ENCODE peak calls at places on chromosome 10, in seven cellular contexts. K, I, W, Z, X, R and V are unnamed samples.

GRCh38 chr10:82882722-82883121 is 1007.7 kb downstream of the NRG3 start:
- DNase-seq in Z (no peak), X (no peak), I (no peak), K (no peak), W (no peak), R (no peak), V (no peak)

GRCh38 chr10:101112799-101113594 is 18.1 kb upstream of the TLX1 start:
- DNase-seq in K (no peak), Z (no peak), X (no peak), W (peak), R (no peak), I (no peak), V (no peak)

GRCh38 chr10:95236068-95236903 is 42.2 kb downstream of the ACSM6 start:
- DNase-seq in K (no peak), Z (no peak), W (no peak), X (peak), I (no peak), R (peak), V (peak)

GRCh38 chr10:53361281-53361680 is 588.7 kb upstream of the MBL2 start:
- DNase-seq in X (no peak), W (no peak), K (no peak), R (no peak), I (no peak), Z (no peak), V (no peak)

GRCh38 chr10:128576916-128577670 is 450.9 kb upstream of the MKI67 start:
- DNase-seq in W (no peak), X (peak), I (no peak), Z (peak), K (no peak), R (no peak), V (no peak)

GRCh38 chr10:13987472-13987871 is 343.3 kb downstream of the FRMD4A start:
- DNase-seq in R (peak), I (no peak), Z (no peak), K (no peak), X (no peak), W (no peak), V (peak)

GRCh38 chr10:96719850-96720421 is 378 bp downstream of the PIK3AP1 start:
- DNase-seq in R (no peak), X (peak), Z (peak), I (peak), K (peak), W (peak), V (no peak)

GRCh38 chr10:59176241-59177030 is at the start of gene PHYHIPL:
- DNase-seq in W (peak), R (no peak), K (peak), Z (no peak), X (peak), I (peak), V (no peak)

GRCh38 chr10:69241575-69241974 is 21.4 kb downstream of the HKDC1 start:
- DNase-seq in I (no peak), K (no peak), W (no peak), X (no peak), Z (no peak), R (no peak), V (no peak)

GRCh38 chr10:101123085-101123814 is 7.8 kb upstream of the TLX1 start:
- DNase-seq in R (no peak), K (no peak), X (no peak), Z (no peak), W (no peak), I (no peak), V (no peak)

GRCh38 chr10:65570143-65571010 is 1355.5 kb upstream of the LRRTM3 start:
- DNase-seq in R (peak), Z (peak), W (peak), I (peak), X (peak), K (no peak), V (peak)

GRCh38 chr10:73553316-73553715 is 37.8 kb downstream of the USP54 start:
- DNase-seq in I (peak), R (no peak), K (no peak), X (peak), Z (no peak), W (no peak), V (no peak)

GRCh38 chr10:80945267-80945880 is 407.7 kb downstream of the SH2D4B start:
- DNase-seq in I (peak), W (peak), X (peak), Z (peak), K (no peak), R (peak), V (no peak)

GRCh38 chr10:78337646-78338391 is 304.2 kb downstream of the RPS24 start:
- DNase-seq in Z (no peak), R (peak), K (no peak), X (no peak), I (no peak), W (peak), V (peak)

GRCh38 chr10:58465641-58466040 is 47.0 kb upstream of the BICC1 start:
- DNase-seq in R (no peak), Z (no peak), I (no peak), K (no peak), X (no peak), W (no peak), V (no peak)

GRCh38 chr10:29245476-29245875 is 43.4 kb upstream of the LYZL1 start:
- DNase-seq in X (no peak), Z (no peak), K (no peak), I (no peak), W (no peak), R (no peak), V (no peak)

GRCh38 chr10:101495324-101495925 is 92.6 kb downstream of the POLL start:
- DNase-seq in Z (no peak), R (peak), I (no peak), K (no peak), W (no peak), X (peak), V (peak)

DNA sequence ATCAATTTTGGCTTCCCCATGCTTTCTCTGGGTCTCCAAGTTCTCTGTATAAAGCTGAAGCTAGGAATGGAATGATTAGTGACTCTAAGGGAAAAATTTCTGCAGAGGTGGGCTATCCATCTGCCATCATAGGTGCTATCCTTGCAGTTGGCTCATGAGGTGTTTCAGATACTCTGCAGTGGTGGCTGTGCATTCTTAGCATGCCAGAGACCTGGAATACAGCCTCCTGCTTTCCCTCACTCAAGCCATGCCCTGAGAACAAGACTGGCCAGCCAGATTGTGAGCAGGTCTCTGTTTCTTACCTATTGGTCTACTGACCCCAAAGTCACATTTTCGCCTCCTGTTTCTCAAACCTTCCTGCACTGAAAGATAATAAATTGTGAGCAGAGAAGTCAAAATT is 719.6 kb downstream of the CCSER2 start:
- DNase-seq in R (no peak), I (no peak), X (peak), Z (no peak), K (no peak), W (no peak), V (no peak)
- H4K8ac ChIP-seq in R (no peak), I (no peak), X (no peak), Z (no peak), K (no peak), W (no peak), V (no peak)

GRCh38 chr10:1570652-1571051 is 166.7 kb downstream of the ADARB2 start:
- DNase-seq in X (peak), K (no peak), I (no peak), R (no peak), Z (no peak), W (peak), V (no peak)
- H4K8ac ChIP-seq in X (no peak), K (no peak), I (no peak), R (no peak), Z (peak), W (no peak), V (no peak)

GRCh38 chr10:12337407-12337806 is 11.9 kb upstream of the CAMK1D start:
- DNase-seq in X (no peak), W (no peak), I (no peak), Z (no peak), K (no peak), R (peak), V (peak)
- H4K8ac ChIP-seq in X (no peak), W (no peak), I (no peak), Z (no peak), K (no peak), R (no peak), V (no peak)

GRCh38 chr10:28135258-28135657 is 136.4 kb upstream of the ODAD2 start:
- DNase-seq in I (no peak), R (no peak), K (no peak), W (no peak), X (no peak), Z (no peak), V (peak)
- H4K8ac ChIP-seq in I (no peak), R (no peak), K (no peak), W (no peak), X (no peak), Z (no peak), V (no peak)

GRCh38 chr10:71505862-71506261 is 109.1 kb downstream of the CDH23 start:
- DNase-seq in I (no peak), Z (no peak), W (no peak), R (no peak), X (no peak), K (no peak), V (no peak)

GRCh38 chr10:71502221-71502620 is 105.5 kb downstream of the CDH23 start:
- DNase-seq in X (no peak), W (no peak), I (no peak), K (no peak), Z (no peak), R (no peak), V (no peak)

GRCh38 chr10:71501402-71501801 is 104.7 kb downstream of the CDH23 start:
- DNase-seq in W (no peak), I (no peak), K (no peak), X (peak), Z (no peak), R (no peak), V (no peak)

GRCh38 chr10:71505366-71505760 is 108.6 kb downstream of the CDH23 start:
- DNase-seq in K (no peak), Z (no peak), W (no peak), I (no peak), X (no peak), R (no peak), V (no peak)

GRCh38 chr10:71502851-71503250 is 106.1 kb downstream of the CDH23 start:
- DNase-seq in W (no peak), X (no peak), I (no peak), K (no peak), R (no peak), Z (no peak), V (no peak)
- H4K8ac ChIP-seq in W (no peak), X (no peak), I (no peak), K (no peak), R (no peak), Z (no peak), V (no peak)